ENCODE peak calls at places on chromosomes 3 and 15, in six cellular contexts. N is MM.1S, E is fibroblast of lung, D is hepatocyte, R is IMR-90, X is neural progenitor cell. O is an unnamed sample.

GRCh38 chr3:183586477-183586876 is 31.0 kb upstream of the KLHL6 start:
- DNase-seq in N (no peak), E (no peak), D (no peak), R (no peak), X (no peak), O (no peak)

GRCh38 chr3:11455977-11456376 is 183.8 kb downstream of the ATG7 start:
- DNase-seq in N (no peak), E (peak), D (peak), R (peak), X (no peak), O (no peak)

GRCh38 chr15:70412717-70413266 is 315.1 kb upstream of the TLE3 start:
- DNase-seq in N (no peak), E (no peak), D (no peak), R (no peak), X (no peak), O (no peak)

GRCh38 chr15:91318976-91319714 is 219.1 kb downstream of the SV2B start:
- DNase-seq in N (no peak), E (no peak), D (no peak), R (no peak), X (no peak), O (no peak)

GRCh38 chr3:9201895-9202294 is 47.6 kb downstream of the SRGAP3 start:
- DNase-seq in N (no peak), E (no peak), D (no peak), R (no peak), X (no peak), O (no peak)

GRCh38 chr3:158105124-158105709 is 1.0 kb downstream of the SHOX2 start:
- DNase-seq in N (no peak), E (no peak), D (peak), R (no peak), X (peak), O (no peak)

GRCh38 chr3:166405465-166405864 is 568.2 kb upstream of the BCHE start:
- DNase-seq in N (no peak), E (no peak), D (no peak), R (no peak), X (no peak), O (no peak)

GRCh38 chr3:136752046-136752326 is 192 bp downstream of the STAG1 start:
- DNase-seq in N (peak), E (no peak), D (peak), R (no peak), X (peak), O (no peak)

GRCh38 chr3:105869982-105870381 is 1.2 kb upstream of the CBLB start:
- DNase-seq in N (no peak), E (no peak), D (no peak), R (no peak), X (peak), O (no peak)

GRCh38 chr15:57245130-57245529 is 131.2 kb upstream of the CGNL1 start:
- DNase-seq in N (no peak), E (peak), D (no peak), R (peak), X (no peak), O (no peak)

GRCh38 chr15:75456710-75457109 is 5.2 kb upstream of the SIN3A start:
- DNase-seq in N (no peak), E (no peak), D (no peak), R (peak), X (no peak), O (no peak)

GRCh38 chr15:92395176-92395521 is 1.5 kb downstream of the ST8SIA2 start:
- DNase-seq in N (no peak), E (no peak), D (no peak), R (no peak), X (peak), O (no peak)
- H2AFZ ChIP-seq in N (peak), E (no peak), D (peak), R (no peak), X (peak), O (peak)

GRCh38 chr3:187292186-187292585 is 649 bp upstream of the MASP1 start:
- DNase-seq in N (no peak), E (no peak), D (peak), R (no peak), X (no peak), O (no peak)
- H2AFZ ChIP-seq in N (no peak), E (no peak), D (peak), R (no peak), X (peak), O (peak)

GRCh38 chr15:89442155-89442554 is 54.2 kb downstream of the RHCG start:
- DNase-seq in N (no peak), E (no peak), D (no peak), R (no peak), X (no peak), O (no peak)

GRCh38 chr15:89444241-89444797 is 52.1 kb downstream of the RHCG start:
- DNase-seq in N (no peak), E (no peak), D (no peak), R (no peak), X (peak), O (no peak)

GRCh38 chr15:89444855-89445254 is 51.5 kb downstream of the RHCG start:
- DNase-seq in N (no peak), E (no peak), D (no peak), R (no peak), X (peak), O (no peak)

GRCh38 chr15:89441295-89441762 is 55.1 kb downstream of the RHCG start:
- DNase-seq in N (peak), E (no peak), D (no peak), R (no peak), X (no peak), O (peak)

GRCh38 chr15:89442671-89443307 is 53.6 kb downstream of the RHCG start:
- DNase-seq in N (peak), E (peak), D (peak), R (peak), X (peak), O (peak)
- H2AFZ ChIP-seq in N (peak), E (no peak), D (no peak), R (peak), X (no peak), O (no peak)

DNA sequence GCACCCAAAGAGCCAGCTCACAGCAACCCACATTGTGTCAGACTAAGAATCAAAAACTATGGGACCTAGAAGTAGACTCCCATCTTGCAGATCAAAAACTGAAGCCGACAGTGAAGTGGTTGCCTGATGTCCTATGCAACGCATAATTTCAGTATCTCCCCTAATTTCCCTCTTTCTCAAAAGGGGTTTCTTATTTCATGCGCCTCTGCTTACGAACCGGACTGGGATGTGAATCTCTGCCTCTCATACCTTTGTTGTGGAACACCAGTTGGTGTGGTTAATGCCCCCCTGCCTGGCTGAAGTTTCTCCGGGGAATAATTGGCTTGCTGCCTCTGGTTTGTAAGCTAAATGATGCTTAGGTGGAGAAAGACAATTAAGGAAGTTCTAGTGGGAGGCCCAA is 514 bp upstream of the FAM174B start:
- DNase-seq in N (no peak), E (no peak), D (no peak), R (no peak), X (peak), O (peak)
- H2AFZ ChIP-seq in N (peak), E (no peak), D (peak), R (peak), X (peak), O (no peak)